ENCODE peak calls at places on chromosomes 13 and 19, in four cellular contexts. X, W, G and Z are unnamed samples.

GRCh38 chr19:7681336-7682174 is 922 bp downstream of the TRAPPC5 start:
- DNase-seq in G (peak; percentile 81), X (peak; percentile 96), W (peak; percentile 46), Z (peak; percentile 32)

GRCh38 chr13:97261254-97262015 is 39.3 kb downstream of the MBNL2 start:
- DNase-seq in G (no peak), X (no peak), W (no peak), Z (no peak)

GRCh38 chr19:36081385-36081784 is 26.7 kb downstream of the WDR62 start:
- DNase-seq in X (no peak), G (no peak), W (peak; percentile 86), Z (no peak)

GRCh38 chr19:45297674-45298073 is 25.0 kb downstream of the CKM start:
- DNase-seq in W (no peak), X (no peak), G (no peak), Z (no peak)

GRCh38 chr13:47211106-47211505 is 314.3 kb upstream of the HTR2A start:
- DNase-seq in G (peak; percentile 52), W (no peak), X (no peak), Z (no peak)

GRCh38 chr19:4206818-4207484 is 22.4 kb upstream of the EBI3 start:
- DNase-seq in G (peak; percentile 51), X (no peak), W (no peak), Z (no peak)

GRCh38 chr13:93147946-93148345 is 78.7 kb upstream of the GPC6 start:
- DNase-seq in G (no peak), W (no peak), X (no peak), Z (no peak)

GRCh38 chr19:19230505-19230904 is 18.7 kb downstream of the NCAN start:
- DNase-seq in X (peak; percentile 63), W (no peak), G (no peak), Z (no peak)

GRCh38 chr13:48853381-48854102 is 122.2 kb upstream of the FNDC3A start:
- DNase-seq in X (peak; percentile 50), W (no peak), G (peak; percentile 7), Z (no peak)

GRCh38 chr13:111119966-111120365 is 4.9 kb downstream of the ARHGEF7 start:
- DNase-seq in X (no peak), G (no peak), W (no peak), Z (no peak)

GRCh38 chr13:97653741-97654140 is 219.8 kb downstream of the RAP2A start:
- DNase-seq in G (peak; percentile 52), X (no peak), W (no peak), Z (no peak)

GRCh38 chr19:54357381-54357780 is 7.3 kb downstream of the LAIR1 start:
- DNase-seq in G (no peak), X (no peak), W (no peak), Z (no peak)

GRCh38 chr13:94272038-94272437 is 207.4 kb downstream of the DCT start:
- DNase-seq in W (no peak), G (no peak), X (no peak), Z (no peak)

GRCh38 chr13:39159971-39160370 is 121.7 kb downstream of the NHLRC3 start:
- DNase-seq in G (no peak), W (no peak), X (no peak), Z (no peak)

GRCh38 chr13:112475889-112476288 is 99.7 kb downstream of the SPACA7 start:
- DNase-seq in X (no peak), W (no peak), G (no peak), Z (no peak)

GRCh38 chr13:102369303-102369702 is 32.5 kb downstream of the FGF14 start:
- DNase-seq in W (no peak), G (no peak), X (peak; percentile 41), Z (no peak)

GRCh38 chr19:2332341-2333026 is 4.0 kb downstream of the SPPL2B start:
- DNase-seq in X (no peak), G (no peak), W (no peak), Z (no peak)

GRCh38 chr13:99350191-99350590 is 43.0 kb upstream of the GPR183 start:
- DNase-seq in X (no peak), W (no peak), G (no peak), Z (no peak)

GRCh38 chr19:34366670-34367423 is 1.9 kb downstream of the GPI start:
- DNase-seq in X (no peak), G (peak; percentile 77), W (no peak), Z (no peak)

GRCh38 chr13:21557995-21558394 is 46.0 kb downstream of the MICU2 start:
- DNase-seq in W (no peak), X (peak; percentile 63), G (peak; percentile 46), Z (no peak)

GRCh38 chr19:55642153-55643002 is 1.1 kb upstream of the ZNF581 start:
- DNase-seq in G (peak; percentile 39), X (peak; percentile 65), W (no peak), Z (no peak)

GRCh38 chr13:29556742-29557141 is 38.7 kb downstream of the SLC7A1 start:
- DNase-seq in G (peak; percentile 45), W (no peak), X (no peak), Z (no peak)

GRCh38 chr19:19214892-19215291 is 3.1 kb downstream of the NCAN start:
- DNase-seq in G (peak; percentile 61), X (peak; percentile 80), W (no peak), Z (no peak)

GRCh38 chr13:50708461-50708860 is 135.0 kb downstream of the DLEU7 start:
- DNase-seq in G (no peak), X (no peak), W (no peak), Z (no peak)

GRCh38 chr19:39237200-39238184 is 7.3 kb downstream of the IFNL3 start:
- DNase-seq in G (no peak), W (no peak), X (peak; percentile 55), Z (no peak)

GRCh38 chr13:80666782-80667537 is 326.0 kb upstream of the SPRY2 start:
- DNase-seq in W (no peak), G (no peak), X (no peak), Z (no peak)

GRCh38 chr19:31449379-31449778 is 100.1 kb upstream of the TSHZ3 start:
- DNase-seq in G (no peak), X (no peak), W (no peak), Z (no peak)